ENCODE peak calls at places on chromosomes 6 and 20, in eight cellular contexts. I is HTR-8/SVneo, G is epithelial cell of esophagus, V is heart right ventricle, X is lung, Q is right cardiac atrium, K is RWPE1, E is naive B cell. C is an unnamed sample.
A peak's percentile ranks its signal among the peaks of the same experiment; 100 is the strongest.

GRCh38 chr20:7930386-7930785 is 9.9 kb downstream of the HAO1 start:
- DNase-seq in V (no peak), K (no peak), X (no peak), E (no peak), Q (no peak), G (peak; percentile 15), I (no peak), C (no peak)

GRCh38 chr6:73299171-73300073 is 36.4 kb upstream of the KHDC1 start:
- DNase-seq in K (no peak), I (no peak), Q (peak; percentile 31), X (no peak), V (no peak), G (no peak), E (no peak), C (no peak)

GRCh38 chr6:104281370-104281769 is 578.3 kb downstream of the HACE1 start:
- DNase-seq in G (peak; percentile 11), E (no peak), K (no peak), X (no peak), I (no peak), Q (no peak), V (no peak), C (no peak)

GRCh38 chr6:81589465-81590313 is 162.8 kb downstream of the TENT5A start:
- DNase-seq in Q (no peak), X (no peak), V (no peak), K (no peak), G (no peak), E (no peak), I (no peak), C (no peak)

GRCh38 chr20:3679749-3680700 is 1.8 kb downstream of the ADAM33 start:
- DNase-seq in I (peak; percentile 57), G (no peak), V (no peak), K (no peak), Q (peak; percentile 80), X (no peak), E (no peak), C (no peak)

GRCh38 chr20:47700327-47700726 is 85.0 kb downstream of the SULF2 start:
- DNase-seq in V (no peak), X (no peak), K (no peak), I (no peak), E (no peak), G (no peak), Q (no peak), C (no peak)

GRCh38 chr6:130760006-130760405 is 67.2 kb upstream of the SMLR1 start:
- DNase-seq in X (no peak), I (peak; percentile 27), K (peak; percentile 52), Q (no peak), E (no peak), G (peak; percentile 60), V (no peak), C (no peak)

GRCh38 chr6:111871725-111872520 is 1.3 kb downstream of the FYN start:
- DNase-seq in I (peak; percentile 51), G (peak; percentile 25), K (no peak), V (peak; percentile 45), E (peak; percentile 14), X (no peak), Q (peak; percentile 44), C (peak; percentile 39)

GRCh38 chr6:2412731-2413130 is 167.3 kb upstream of the GMDS start:
- DNase-seq in G (peak; percentile 48), Q (no peak), K (no peak), V (no peak), I (no peak), E (no peak), X (no peak), C (no peak)

GRCh38 chr6:4367643-4368042 is 232.3 kb upstream of the ECI2 start:
- DNase-seq in X (no peak), E (no peak), K (no peak), Q (no peak), V (no peak), I (no peak), G (no peak), C (no peak)

GRCh38 chr6:107171513-107171912 is 56.2 kb upstream of the BEND3 start:
- DNase-seq in E (no peak), Q (no peak), I (no peak), V (no peak), X (no peak), K (no peak), G (no peak), C (no peak)

GRCh38 chr20:35952480-35953410 is 1.6 kb downstream of the SCAND1 start:
- DNase-seq in Q (no peak), V (no peak), X (no peak), I (no peak), K (peak; percentile 50), G (peak; percentile 33), E (peak; percentile 12), C (no peak)

GRCh38 chr20:41149679-41150131 is 12.4 kb downstream of the PLCG1 start:
- DNase-seq in G (peak; percentile 63), E (no peak), X (no peak), Q (no peak), K (peak; percentile 64), I (peak; percentile 65), V (no peak), C (no peak)

GRCh38 chr6:44653761-44654218 is 266.3 kb downstream of the CDC5L start:
- DNase-seq in K (no peak), G (no peak), V (no peak), E (no peak), I (no peak), X (no peak), Q (no peak), C (no peak)

GRCh38 chr6:165871571-165871970 is 208.5 kb upstream of the PDE10A start:
- DNase-seq in E (no peak), V (no peak), G (no peak), X (no peak), K (no peak), Q (no peak), I (no peak), C (no peak)

GRCh38 chr20:3931664-3932063 is 42.5 kb downstream of the PANK2 start:
- DNase-seq in E (no peak), Q (no peak), G (no peak), I (no peak), K (no peak), V (no peak), X (no peak), C (no peak)

GRCh38 chr6:106973018-106973840 is 1.3 kb downstream of the CD24 start:
- DNase-seq in I (no peak), G (peak; percentile 27), X (no peak), E (peak; percentile 24), V (no peak), Q (no peak), K (peak; percentile 34), C (no peak)

GRCh38 chr6:37072526-37072925 is 67.1 kb downstream of the FGD2 start:
- DNase-seq in Q (no peak), K (no peak), X (no peak), V (no peak), G (no peak), E (no peak), I (no peak), C (no peak)

GRCh38 chr20:26279224-26279623 is 582.6 kb upstream of the ZNF337 start:
- DNase-seq in Q (no peak), K (no peak), E (no peak), G (no peak), V (no peak), I (no peak), X (no peak), C (no peak)

GRCh38 chr6:6224933-6225486 is 95.5 kb downstream of the F13A1 start:
- DNase-seq in V (no peak), I (no peak), Q (no peak), K (no peak), E (no peak), G (no peak), X (no peak), C (no peak)

GRCh38 chr6:131858765-131859490 is 51.1 kb downstream of the ENPP1 start:
- DNase-seq in I (no peak), X (no peak), E (no peak), G (peak; percentile 7), K (no peak), Q (no peak), V (no peak), C (no peak)

GRCh38 chr6:115733426-115733825 is 327.3 kb downstream of the FRK start:
- DNase-seq in E (no peak), K (no peak), V (no peak), X (no peak), Q (no peak), I (no peak), G (no peak), C (no peak)

GRCh38 chr6:45663181-45664180 is 285.7 kb upstream of the SUPT3H start:
- DNase-seq in V (no peak), X (no peak), K (no peak), E (peak; percentile 23), G (no peak), I (no peak), Q (no peak), C (no peak)

GRCh38 chr6:33761922-33762629 is 15.4 kb upstream of the IP6K3 start:
- DNase-seq in X (peak; percentile 72), I (peak; percentile 70), E (peak; percentile 11), V (peak; percentile 80), Q (peak; percentile 72), G (peak; percentile 67), K (peak; percentile 44), C (no peak)

GRCh38 chr6:107805504-107805903 is 18.6 kb downstream of the SCML4 start:
- DNase-seq in X (no peak), G (no peak), E (no peak), I (no peak), V (no peak), K (no peak), Q (no peak), C (no peak)

GRCh38 chr6:5031150-5031549 is 27.3 kb upstream of the RPP40 start:
- DNase-seq in V (no peak), I (no peak), Q (no peak), E (no peak), X (no peak), K (no peak), G (no peak), C (no peak)

GRCh38 chr6:40077315-40077714 is 143.1 kb upstream of the MOCS1 start:
- DNase-seq in X (no peak), K (no peak), Q (no peak), E (no peak), I (no peak), V (no peak), G (peak; percentile 51), C (no peak)

GRCh38 chr20:38706482-38706881 is 17.8 kb upstream of the SLC32A1 start:
- DNase-seq in Q (no peak), K (no peak), I (no peak), X (no peak), E (no peak), G (no peak), V (no peak), C (no peak)

GRCh38 chr20:53287357-53288042 is 306.1 kb downstream of the ZNF217 start:
- DNase-seq in E (no peak), X (no peak), V (no peak), Q (no peak), I (no peak), K (no peak), G (no peak), C (no peak)

GRCh38 chr6:73656501-73657145 is 2.8 kb upstream of the SLC17A5 start:
- DNase-seq in K (no peak), G (no peak), Q (no peak), I (no peak), X (no peak), E (no peak), V (no peak), C (no peak)

GRCh38 chr6:2712102-2712501 is 38.6 kb downstream of the MYLK4 start:
- DNase-seq in V (no peak), G (no peak), Q (no peak), I (no peak), E (no peak), K (no peak), X (no peak), C (no peak)

GRCh38 chr20:25036331-25036936 is 21.5 kb downstream of the ACSS1 start:
- DNase-seq in G (no peak), Q (no peak), X (no peak), V (no peak), E (no peak), K (no peak), I (no peak), C (no peak)

GRCh38 chr6:53992522-53992921 is 118.7 kb upstream of the MLIP start:
- DNase-seq in I (no peak), K (no peak), E (no peak), G (no peak), Q (no peak), X (no peak), V (no peak), C (no peak)

GRCh38 chr6:112176175-112176574 is 78.2 kb downstream of the LAMA4 start:
- DNase-seq in G (no peak), K (no peak), Q (no peak), I (no peak), V (no peak), E (no peak), X (no peak), C (no peak)